ENCODE peak calls at places on chromosomes 11 and 22, in five cellular contexts. One of them, this sample, is unnamed.
A peak's percentile ranks its signal among the peaks of the same experiment; 100 is the strongest.

GRCh38 chr22:43819691-43820670 is 7.9 kb upstream of the EFCAB6 start:
- DNase-seq in neural progenitor cell: no peak
- DNase-seq in endodermal cell: no peak
- DNase-seq in neural crest cell: no peak
- DNase-seq in AG09319: no peak
- DNase-seq in this sample: no peak

GRCh38 chr11:86509579-86509978 is 134.9 kb downstream of the CCDC81 start:
- DNase-seq in neural crest cell: no peak
- DNase-seq in endodermal cell: no peak
- DNase-seq in AG09319: no peak
- DNase-seq in neural progenitor cell: no peak
- DNase-seq in this sample: no peak

GRCh38 chr22:48715511-48715910 is 1112.2 kb downstream of the BRD1 start:
- DNase-seq in neural crest cell: no peak
- DNase-seq in endodermal cell: peak; percentile 25
- DNase-seq in neural progenitor cell: no peak
- DNase-seq in AG09319: no peak
- DNase-seq in this sample: no peak

GRCh38 chr11:2892215-2893020 is 6.8 kb upstream of the CDKN1C start:
- DNase-seq in AG09319: peak; percentile 19
- DNase-seq in neural progenitor cell: peak; percentile 84
- DNase-seq in neural crest cell: peak; percentile 69
- DNase-seq in endodermal cell: peak; percentile 93
- DNase-seq in this sample: peak; percentile 82

GRCh38 chr11:44950036-44950624 is 553 bp downstream of the TP53I11 start:
- DNase-seq in neural crest cell: peak; percentile 63
- DNase-seq in AG09319: no peak
- DNase-seq in endodermal cell: peak; percentile 85
- DNase-seq in neural progenitor cell: peak; percentile 80
- DNase-seq in this sample: peak; percentile 70

GRCh38 chr11:90919332-90919731 is 696.5 kb upstream of the CHORDC1 start:
- DNase-seq in AG09319: no peak
- DNase-seq in neural progenitor cell: no peak
- DNase-seq in neural crest cell: no peak
- DNase-seq in endodermal cell: no peak
- DNase-seq in this sample: no peak

GRCh38 chr11:122165972-122166371 is 50.0 kb upstream of the BLID start:
- DNase-seq in AG09319: no peak
- DNase-seq in endodermal cell: no peak
- DNase-seq in neural progenitor cell: no peak
- DNase-seq in neural crest cell: no peak
- DNase-seq in this sample: no peak

GRCh38 chr11:121870202-121871045 is 245.6 kb downstream of the BLID start:
- DNase-seq in neural progenitor cell: no peak
- DNase-seq in neural crest cell: no peak
- DNase-seq in endodermal cell: no peak
- DNase-seq in AG09319: no peak
- DNase-seq in this sample: no peak

GRCh38 chr11:106397787-106398355 is 320.4 kb downstream of the AASDHPPT start:
- DNase-seq in neural crest cell: no peak
- DNase-seq in AG09319: no peak
- DNase-seq in neural progenitor cell: peak; percentile 27
- DNase-seq in endodermal cell: no peak
- DNase-seq in this sample: no peak

GRCh38 chr22:49883294-49883640 is 29.6 kb downstream of the ZBED4 start:
- DNase-seq in neural progenitor cell: no peak
- DNase-seq in neural crest cell: no peak
- DNase-seq in endodermal cell: no peak
- DNase-seq in AG09319: no peak
- DNase-seq in this sample: no peak

GRCh38 chr11:1691027-1691877 is 5.7 kb upstream of the KRTAP5-6 start:
- DNase-seq in neural progenitor cell: no peak
- DNase-seq in AG09319: no peak
- DNase-seq in endodermal cell: peak; percentile 63
- DNase-seq in neural crest cell: no peak
- DNase-seq in this sample: no peak

GRCh38 chr11:50075856-50076255 is 43.2 kb downstream of the OR4C45 start:
- DNase-seq in AG09319: no peak
- DNase-seq in neural crest cell: no peak
- DNase-seq in neural progenitor cell: no peak
- DNase-seq in endodermal cell: no peak
- DNase-seq in this sample: no peak

DNA sequence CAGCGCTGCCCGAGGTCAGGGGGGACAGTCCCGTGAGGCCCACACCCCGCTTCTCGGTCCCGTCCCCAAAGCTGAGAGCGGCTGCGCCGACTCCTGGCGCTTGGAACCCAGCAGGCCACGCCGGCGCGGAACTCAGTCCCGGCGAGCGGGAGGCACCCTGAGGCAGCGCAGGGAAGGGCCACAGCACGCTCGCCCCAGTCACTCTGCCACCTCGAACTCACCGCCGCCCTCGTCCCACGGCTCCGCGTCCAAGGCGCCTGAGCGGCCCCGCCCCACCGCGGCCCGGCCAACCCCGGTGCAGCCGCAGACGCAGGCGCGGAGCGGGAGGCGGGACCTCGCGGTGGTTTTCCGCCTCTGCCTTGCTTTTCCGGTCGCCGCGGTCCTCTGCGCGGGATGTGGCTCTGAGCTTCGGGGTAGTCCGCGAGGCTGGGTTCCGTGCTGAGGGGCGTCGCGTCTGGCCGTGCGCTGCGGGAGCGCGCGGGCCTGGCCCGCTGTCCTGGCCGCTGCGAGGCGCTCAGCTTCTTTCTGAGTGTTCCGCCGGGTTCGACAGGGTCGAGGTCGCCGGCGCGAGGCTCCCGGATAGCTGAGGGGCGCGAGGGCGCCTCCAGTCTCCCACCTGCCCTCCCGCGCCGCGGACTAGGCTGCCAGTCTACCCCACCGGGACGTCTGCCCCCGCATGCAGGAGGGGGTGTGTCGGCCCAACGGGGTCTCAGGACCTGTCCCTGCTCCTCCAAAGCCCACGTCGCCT is at the start of gene CDPF1:
- DNase-seq in neural crest cell: peak; percentile 82
- DNase-seq in endodermal cell: peak; percentile 94
- DNase-seq in neural progenitor cell: peak; percentile 90
- DNase-seq in AG09319: peak; percentile 48
- DNase-seq in this sample: peak; percentile 90
- TF ChIP-seq CTCF in neural crest cell: no peak
- TF ChIP-seq CTCF in endodermal cell: no peak
- TF ChIP-seq CTCF in neural progenitor cell: no peak
- TF ChIP-seq CTCF in AG09319: no peak
- TF ChIP-seq CTCF in this sample: no peak

GRCh38 chr11:64859542-64860414 is 15.3 kb upstream of the CDC42BPG start:
- DNase-seq in endodermal cell: no peak
- DNase-seq in neural progenitor cell: no peak
- DNase-seq in AG09319: no peak
- DNase-seq in neural crest cell: no peak
- DNase-seq in this sample: no peak

GRCh38 chr11:64858467-64859401 is 14.3 kb upstream of the CDC42BPG start:
- DNase-seq in endodermal cell: no peak
- DNase-seq in neural crest cell: no peak
- DNase-seq in AG09319: no peak
- DNase-seq in neural progenitor cell: no peak
- DNase-seq in this sample: no peak

GRCh38 chr11:64863381-64864060 is 14.9 kb downstream of the EHD1 start:
- DNase-seq in neural crest cell: no peak
- DNase-seq in AG09319: no peak
- DNase-seq in endodermal cell: no peak
- DNase-seq in neural progenitor cell: peak; percentile 78
- DNase-seq in this sample: no peak

GRCh38 chr11:64862914-64863313 is 15.5 kb downstream of the EHD1 start:
- DNase-seq in neural crest cell: no peak
- DNase-seq in neural progenitor cell: no peak
- DNase-seq in endodermal cell: no peak
- DNase-seq in AG09319: no peak
- DNase-seq in this sample: no peak

DNA sequence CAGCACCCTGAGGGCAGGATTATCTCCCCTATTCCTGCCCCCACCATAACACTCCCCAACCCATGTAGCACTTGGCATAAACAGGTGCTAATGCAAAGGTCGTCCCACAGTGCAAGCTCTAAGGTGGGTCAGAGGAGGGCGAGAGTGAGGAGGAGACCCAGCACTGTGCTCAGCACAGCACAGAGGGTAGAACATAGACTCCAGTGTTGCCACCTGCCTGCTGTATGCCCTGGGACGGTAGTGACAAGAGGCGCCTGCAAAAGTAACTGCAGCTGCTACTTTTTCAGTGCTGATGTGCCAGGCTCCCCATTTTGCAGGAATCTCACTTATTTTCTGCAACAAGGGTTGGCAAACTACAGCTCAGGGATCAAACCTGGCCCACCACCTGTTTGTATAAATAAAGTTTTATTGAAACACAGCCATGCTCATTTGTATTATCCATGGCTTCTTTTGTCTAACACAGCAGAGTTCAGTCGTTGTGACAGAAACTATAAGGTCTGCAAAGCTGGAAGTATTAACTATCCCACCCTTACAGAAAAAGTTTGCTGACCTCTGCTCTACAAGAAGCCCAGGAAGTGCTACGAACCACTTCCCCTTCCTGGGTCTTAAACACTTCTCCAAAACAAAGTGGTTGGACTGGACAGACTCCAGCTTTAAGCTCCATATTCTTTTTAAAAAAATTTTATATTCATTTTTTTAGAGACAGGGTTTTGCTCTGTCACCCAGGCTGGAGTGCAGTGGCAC is 16.9 kb upstream of the CDC42BPG start:
- DNase-seq in neural progenitor cell: no peak
- DNase-seq in AG09319: no peak
- DNase-seq in neural crest cell: no peak
- DNase-seq in endodermal cell: no peak
- DNase-seq in this sample: no peak
- TF ChIP-seq CTCF in neural progenitor cell: no peak
- TF ChIP-seq CTCF in AG09319: no peak
- TF ChIP-seq CTCF in neural crest cell: no peak
- TF ChIP-seq CTCF in endodermal cell: no peak
- TF ChIP-seq CTCF in this sample: no peak

GRCh38 chr22:38886333-38886732 is 14.3 kb upstream of the CBX6 start:
- DNase-seq in neural progenitor cell: no peak
- DNase-seq in endodermal cell: no peak
- DNase-seq in AG09319: no peak
- DNase-seq in neural crest cell: no peak
- DNase-seq in this sample: no peak

GRCh38 chr22:38890377-38890776 is 18.4 kb upstream of the CBX6 start:
- DNase-seq in neural progenitor cell: no peak
- DNase-seq in AG09319: no peak
- DNase-seq in endodermal cell: no peak
- DNase-seq in neural crest cell: no peak
- DNase-seq in this sample: no peak
- TF ChIP-seq CTCF in neural progenitor cell: no peak
- TF ChIP-seq CTCF in AG09319: no peak
- TF ChIP-seq CTCF in endodermal cell: no peak
- TF ChIP-seq CTCF in neural crest cell: no peak
- TF ChIP-seq CTCF in this sample: no peak

DNA sequence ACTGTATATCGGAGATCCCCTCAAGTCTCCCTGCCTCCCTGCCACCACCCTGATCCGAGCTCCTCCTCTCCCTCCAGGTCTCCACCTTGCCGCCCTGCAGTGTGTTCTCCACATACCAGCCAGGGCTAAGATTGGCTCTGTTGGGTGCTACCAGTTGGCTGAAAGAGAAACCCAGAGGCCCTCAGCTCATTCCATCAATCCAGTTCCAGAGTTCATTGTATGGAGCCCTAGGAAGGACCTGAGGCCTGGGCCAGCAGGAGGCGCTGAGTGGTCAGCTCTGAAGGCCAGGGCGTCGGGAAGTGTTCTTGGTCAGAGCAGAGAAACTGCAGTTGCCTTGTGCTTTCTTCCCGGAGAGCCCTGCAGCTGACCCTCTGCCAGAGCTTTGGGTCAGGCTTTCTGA is 2.2 kb upstream of the TOP3B start:
- DNase-seq in endodermal cell: peak; percentile 92
- DNase-seq in neural progenitor cell: peak; percentile 79
- DNase-seq in neural crest cell: peak; percentile 48
- DNase-seq in AG09319: no peak
- DNase-seq in this sample: peak; percentile 53
- TF ChIP-seq CTCF in endodermal cell: peak; percentile 85
- TF ChIP-seq CTCF in neural progenitor cell: peak; percentile 68
- TF ChIP-seq CTCF in neural crest cell: no peak
- TF ChIP-seq CTCF in AG09319: peak; percentile 26
- TF ChIP-seq CTCF in this sample: peak; percentile 40

GRCh38 chr11:13368041-13368446 is 90.5 kb downstream of the BMAL1 start:
- DNase-seq in endodermal cell: no peak
- DNase-seq in AG09319: no peak
- DNase-seq in neural crest cell: no peak
- DNase-seq in neural progenitor cell: no peak
- DNase-seq in this sample: no peak
- TF ChIP-seq CTCF in endodermal cell: no peak
- TF ChIP-seq CTCF in AG09319: no peak
- TF ChIP-seq CTCF in neural crest cell: no peak
- TF ChIP-seq CTCF in neural progenitor cell: no peak
- TF ChIP-seq CTCF in this sample: no peak

This sample was measured in nephron progenitor cell.